ENCODE peak calls at places on chromosome 4, in five cellular contexts. F is breast epithelium; D is keratinocyte; V is CD8-positive, alpha-beta memory T cell; H is cardiac muscle cell. T is an unnamed sample.

GRCh38 chr4:101806914-101807313 is 16.4 kb downstream of the BANK1 start:
- DNase-seq in F (no peak), D (no peak), V (no peak), H (peak; percentile 33), T (peak; percentile 4)

GRCh38 chr4:89906787-89907521 is 12.3 kb downstream of the MMRN1 start:
- DNase-seq in F (no peak), D (no peak), V (no peak), H (no peak), T (no peak)

GRCh38 chr4:170581969-170582368 is 492.2 kb upstream of the AADAT start:
- DNase-seq in F (no peak), D (no peak), V (no peak), H (no peak), T (no peak)

GRCh38 chr4:178970433-178971140 is 1528.3 kb upstream of the AGA start:
- DNase-seq in F (no peak), D (no peak), V (no peak), H (no peak), T (no peak)

GRCh38 chr4:124945422-124945821 is 232.9 kb upstream of the ANKRD50 start:
- DNase-seq in F (no peak), D (no peak), V (no peak), H (no peak), T (no peak)

GRCh38 chr4:16897991-16898827 is at the start of gene LDB2:
- DNase-seq in F (no peak), D (no peak), V (no peak), H (peak; percentile 91), T (no peak)

GRCh38 chr4:117135634-117136354 is 50.4 kb upstream of the TRAM1L1 start:
- DNase-seq in F (no peak), D (no peak), V (no peak), H (no peak), T (no peak)

GRCh38 chr4:113584407-113585150 is 177.0 kb downstream of the CAMK2D start:
- DNase-seq in F (no peak), D (no peak), V (no peak), H (peak; percentile 49), T (no peak)

GRCh38 chr4:3256230-3257124 is 7.5 kb downstream of the MSANTD1 start:
- DNase-seq in F (peak; percentile 40), D (no peak), V (peak; percentile 25), H (no peak), T (no peak)

GRCh38 chr4:94364527-94364926 is 21.9 kb upstream of the HPGDS start:
- DNase-seq in F (no peak), D (no peak), V (no peak), H (no peak), T (no peak)

GRCh38 chr4:107380190-107380589 is 339.8 kb downstream of the PAPSS1 start:
- DNase-seq in F (no peak), D (no peak), V (no peak), H (no peak), T (no peak)

GRCh38 chr4:38804654-38805295 is at the start of gene TLR1:
- DNase-seq in F (no peak), D (no peak), V (no peak), H (peak; percentile 81), T (no peak)
- H3K4me1 ChIP-seq in F (no peaks in the 10 kb centered on the region), D (no peaks in the 10 kb centered on the region), V (peaks cover 8% of the 10 kb centered on the region), H (no peaks in the 10 kb centered on the region), T (peaks cover 32% of the 10 kb centered on the region)

GRCh38 chr4:40621592-40622512 is 7.8 kb downstream of the RBM47 start:
- DNase-seq in F (peak; percentile 76), D (peak; percentile 49), V (no peak), H (peak; percentile 99), T (peak; percentile 30)
- H3K4me1 ChIP-seq in F (no peaks in the 10 kb centered on the region), D (peaks cover 29% of the 10 kb centered on the region), V (no peaks in the 10 kb centered on the region), H (peaks cover 1% of the 10 kb centered on the region), T (peaks cover 9% of the 10 kb centered on the region)

DNA sequence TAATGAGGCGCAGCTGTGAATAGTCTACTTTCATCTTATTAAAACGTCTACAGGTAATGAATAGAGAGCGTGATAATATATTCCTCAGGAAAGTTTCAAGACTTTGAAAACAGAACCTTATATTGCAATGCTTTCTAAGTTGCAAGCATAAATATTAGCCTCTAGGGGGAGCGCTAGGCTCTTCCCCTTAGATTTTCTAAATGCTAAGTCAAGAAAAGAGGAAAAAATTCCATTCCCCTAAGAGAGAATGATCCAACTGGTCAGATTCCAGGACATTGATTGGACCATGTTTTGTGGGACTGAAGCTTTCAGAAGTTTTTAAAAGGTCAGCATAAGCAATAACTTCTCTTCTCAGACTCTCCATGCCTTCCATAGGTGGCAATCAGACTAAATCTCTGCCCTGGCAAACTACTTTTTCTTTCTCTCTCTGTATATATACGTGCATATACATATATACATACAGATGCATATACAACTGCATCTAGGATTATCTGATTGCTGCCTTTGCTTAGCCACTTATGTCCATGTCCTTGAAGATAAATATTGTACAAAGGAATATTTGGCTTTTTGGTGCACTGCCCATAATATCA is 492.9 kb downstream of the INPP4B start:
- DNase-seq in F (no peak), D (peak; percentile 33), V (no peak), H (peak; percentile 81), T (no peak)
- H3K4me1 ChIP-seq in F (no peaks in the 10 kb centered on the region), D (peaks cover 26% of the 10 kb centered on the region), V (peaks cover 92% of the 10 kb centered on the region), H (peaks cover 41% of the 10 kb centered on the region), T (peaks cover 13% of the 10 kb centered on the region)

DNA sequence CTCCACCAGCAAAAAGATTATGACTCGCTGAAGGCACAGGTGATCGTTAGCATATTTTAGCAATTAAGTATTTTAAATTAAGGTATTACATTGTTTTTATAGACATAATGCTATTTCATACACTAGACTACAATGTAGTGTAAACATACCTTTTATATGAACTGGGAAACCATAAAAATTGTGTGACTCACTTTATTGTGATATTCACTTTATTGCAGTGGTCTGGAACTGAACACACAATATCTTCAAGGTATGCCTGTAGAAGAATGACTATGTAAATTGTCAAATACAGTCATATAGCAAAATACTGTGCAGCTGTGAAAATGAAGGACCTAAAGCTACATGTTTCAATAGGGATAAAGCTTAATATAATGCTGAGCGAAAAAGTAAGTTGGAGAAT is 26.6 kb upstream of the MAML3 start:
- DNase-seq in F (no peak), D (no peak), V (no peak), H (no peak), T (no peak)
- H3K4me1 ChIP-seq in F (no peaks in the 10 kb centered on the region), D (no peaks in the 10 kb centered on the region), V (no peaks in the 10 kb centered on the region), H (peaks cover 2% of the 10 kb centered on the region), T (peaks cover under 1% of the 10 kb centered on the region)

T was measured in esophagus squamous epithelium.